ENCODE peak calls at places on chromosome 13, in five cellular contexts. P is left lung; O is SK-N-SH; R is naive thymus-derived CD4-positive, alpha-beta T cell; L is Karpas-422. J is an unnamed sample.

GRCh38 chr13:88979465-88980180 is 1308.5 kb downstream of the SLITRK5 start:
- DNase-seq in O (peak; percentile 6), L (peak; percentile 67), R (no peak), P (no peak), J (no peak)

GRCh38 chr13:99572921-99573320 is 71.6 kb downstream of the TM9SF2 start:
- DNase-seq in R (no peak), O (no peak), P (no peak), L (no peak), J (no peak)

GRCh38 chr13:103694033-103694432 is 627.8 kb upstream of the SLC10A2 start:
- DNase-seq in R (no peak), L (no peak), P (no peak), O (no peak), J (no peak)

GRCh38 chr13:45511310-45512147 is 46.8 kb downstream of the COG3 start:
- DNase-seq in R (no peak), L (peak; percentile 83), P (no peak), O (peak; percentile 60), J (peak; percentile 32)

GRCh38 chr13:84902243-84902642 is 897.0 kb downstream of the SLITRK6 start:
- DNase-seq in L (peak; percentile 67), P (no peak), O (no peak), R (no peak), J (no peak)

GRCh38 chr13:98910501-98910951 is 67.3 kb downstream of the DOCK9 start:
- DNase-seq in O (no peak), R (no peak), L (no peak), P (no peak), J (no peak)

GRCh38 chr13:74730556-74731331 is 596.5 kb upstream of the KLF12 start:
- DNase-seq in P (no peak), R (no peak), O (no peak), L (no peak), J (no peak)

GRCh38 chr13:22176968-22177545 is 506.2 kb downstream of the FGF9 start:
- DNase-seq in P (no peak), R (no peak), L (no peak), O (no peak), J (no peak)

GRCh38 chr13:99979453-99980200 is 2.0 kb upstream of the ZIC2 start:
- DNase-seq in L (no peak), R (no peak), P (no peak), O (peak; percentile 56), J (peak; percentile 74)

GRCh38 chr13:106376411-106377112 is 158.9 kb downstream of the EFNB2 start:
- DNase-seq in P (peak; percentile 40), R (no peak), L (no peak), O (no peak), J (peak; percentile 65)

GRCh38 chr13:106295971-106296370 is 239.5 kb downstream of the EFNB2 start:
- DNase-seq in R (no peak), L (no peak), P (no peak), O (no peak), J (peak; percentile 94)

GRCh38 chr13:22428188-22428828 is 752.5 kb upstream of the SGCG start:
- DNase-seq in R (no peak), O (peak; percentile 15), P (peak; percentile 37), L (peak; percentile 27), J (no peak)

GRCh38 chr13:87671824-87672603 is 843 bp downstream of the SLITRK5 start:
- DNase-seq in P (no peak), O (peak; percentile 59), L (no peak), R (no peak), J (peak; percentile 62)

GRCh38 chr13:85405316-85405897 is 393.8 kb downstream of the SLITRK6 start:
- DNase-seq in P (no peak), L (no peak), O (no peak), R (no peak), J (no peak)

GRCh38 chr13:21898990-21899389 is 228.1 kb downstream of the FGF9 start:
- DNase-seq in P (no peak), R (no peak), O (no peak), L (no peak), J (no peak)

GRCh38 chr13:23969672-23970071 is 72.4 kb upstream of the C1QTNF9B start:
- DNase-seq in L (no peak), R (no peak), O (no peak), P (no peak), J (no peak)

GRCh38 chr13:105196052-105196451 is 1339.4 kb downstream of the EFNB2 start:
- DNase-seq in P (no peak), L (no peak), R (no peak), O (no peak), J (no peak)

GRCh38 chr13:92297971-92298942 is 899.8 kb downstream of the GPC5 start:
- DNase-seq in P (no peak), R (no peak), O (no peak), L (no peak), J (no peak)

DNA sequence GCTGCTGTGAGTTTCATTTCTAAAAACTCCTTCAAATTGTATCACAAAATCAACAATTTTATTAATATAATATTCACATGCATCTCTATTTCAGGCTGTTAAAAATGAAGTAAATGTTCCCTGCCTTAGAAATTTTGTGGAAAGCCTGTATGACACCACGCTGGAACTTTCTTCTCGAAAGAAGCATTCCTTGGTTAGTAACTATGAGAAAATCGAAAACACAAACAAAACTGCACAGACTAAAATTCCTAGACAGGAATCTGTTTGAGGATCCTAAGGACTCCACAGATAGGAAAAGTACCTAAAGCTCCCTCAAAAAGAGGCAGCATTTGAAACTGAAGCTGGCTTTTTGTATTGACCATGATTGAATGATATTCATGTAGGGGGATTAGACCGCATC is 103.4 kb downstream of the FRY start:
- DNase-seq in L (no peak), P (no peak), O (no peak), R (no peak), J (no peak)
- H3K36me3 ChIP-seq in L (no peaks in the 10 kb centered on the region), P (no peaks in the 10 kb centered on the region), O (no peaks in the 10 kb centered on the region), R (no peaks in the 10 kb centered on the region), J (no peaks in the 10 kb centered on the region)

GRCh38 chr13:77717508-77717907 is 20.0 kb downstream of the SLAIN1 start:
- DNase-seq in O (no peak), R (no peak), L (no peak), P (no peak), J (no peak)

GRCh38 chr13:77720988-77721387 is 23.5 kb downstream of the SLAIN1 start:
- DNase-seq in R (no peak), O (no peak), P (no peak), L (no peak), J (peak; percentile 49)

GRCh38 chr13:77714119-77714755 is 16.8 kb downstream of the SLAIN1 start:
- DNase-seq in R (no peak), L (no peak), O (no peak), P (no peak), J (no peak)

GRCh38 chr13:77715233-77715891 is 17.9 kb downstream of the SLAIN1 start:
- DNase-seq in L (no peak), R (no peak), P (no peak), O (no peak), J (no peak)

DNA sequence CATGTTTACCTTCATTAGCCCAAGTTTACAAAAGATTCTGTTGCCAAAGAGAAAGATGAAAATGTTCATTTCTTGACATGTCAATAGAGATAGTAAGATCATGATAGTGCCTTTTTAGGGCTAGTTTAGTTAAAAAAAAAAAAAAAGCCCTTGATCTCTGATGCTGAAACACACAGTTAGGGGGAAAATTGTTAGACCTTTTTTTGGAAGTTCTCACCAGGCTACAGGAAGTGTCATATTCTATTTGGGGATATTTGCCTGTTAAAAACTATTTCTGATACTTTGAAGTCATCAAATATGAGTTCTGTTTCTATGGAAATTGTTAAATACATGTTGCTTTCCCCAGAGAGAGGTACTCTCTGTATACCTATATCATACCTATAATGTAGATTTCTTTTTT is 21.6 kb downstream of the SLAIN1 start:
- DNase-seq in P (no peak), L (no peak), O (no peak), R (no peak), J (no peak)
- H3K36me3 ChIP-seq in P (no peaks in the 10 kb centered on the region), L (no peaks in the 10 kb centered on the region), O (no peaks in the 10 kb centered on the region), R (no peaks in the 10 kb centered on the region), J (peaks cover 25% of the 10 kb centered on the region)

GRCh38 chr13:79160818-79161217 is 245.2 kb downstream of the RBM26 start:
- DNase-seq in P (no peak), L (no peak), R (no peak), O (no peak), J (no peak)

DNA sequence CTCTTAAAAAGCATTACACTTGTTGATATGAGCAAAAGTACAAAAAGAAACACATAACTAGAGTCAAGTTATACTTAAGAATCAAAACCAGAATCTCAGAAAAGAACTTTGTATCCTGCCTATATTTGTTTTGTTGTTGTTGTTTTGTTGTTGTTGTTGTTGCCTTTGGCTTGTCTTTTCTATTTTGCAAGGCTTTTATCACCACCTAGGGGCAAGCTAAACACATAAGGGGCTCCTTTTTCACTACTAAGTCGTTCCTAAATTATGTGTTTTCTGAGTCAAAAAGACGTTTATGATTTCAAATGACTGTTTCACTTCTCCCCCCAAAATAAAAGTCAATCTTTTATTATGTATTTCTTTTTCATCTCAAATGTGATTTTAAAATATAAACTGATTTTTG is 250.2 kb downstream of the RBM26 start:
- DNase-seq in O (no peak), P (no peak), L (no peak), R (no peak), J (no peak)
- H3K36me3 ChIP-seq in O (no peaks in the 10 kb centered on the region), P (no peaks in the 10 kb centered on the region), L (no peaks in the 10 kb centered on the region), R (no peaks in the 10 kb centered on the region), J (no peaks in the 10 kb centered on the region)

DNA sequence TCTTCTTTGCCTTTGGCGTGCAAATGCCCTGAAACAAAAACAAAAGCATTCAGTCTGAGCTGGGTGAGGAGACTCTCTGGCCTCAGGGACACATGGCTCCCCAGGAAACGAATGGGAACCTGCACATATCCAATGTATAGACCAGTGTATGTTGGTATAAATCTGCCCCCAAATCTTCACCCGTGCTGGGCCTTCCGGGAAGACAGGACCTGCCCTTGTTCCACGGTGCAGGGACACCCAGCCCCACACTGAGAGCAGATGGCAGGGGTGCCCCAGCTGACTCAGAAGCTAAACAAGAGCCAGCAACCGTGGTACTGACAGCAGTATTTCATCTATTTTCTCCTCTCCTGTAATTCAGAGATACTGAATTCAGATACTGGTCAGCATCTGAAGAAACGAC is 42.4 kb downstream of the CARS2 start:
- DNase-seq in L (no peak), P (no peak), O (no peak), R (no peak), J (no peak)
- H3K36me3 ChIP-seq in L (peaks cover 72% of the 10 kb centered on the region), P (no peaks in the 10 kb centered on the region), O (peaks cover 72% of the 10 kb centered on the region), R (no peaks in the 10 kb centered on the region), J (peaks cover 94% of the 10 kb centered on the region)

DNA sequence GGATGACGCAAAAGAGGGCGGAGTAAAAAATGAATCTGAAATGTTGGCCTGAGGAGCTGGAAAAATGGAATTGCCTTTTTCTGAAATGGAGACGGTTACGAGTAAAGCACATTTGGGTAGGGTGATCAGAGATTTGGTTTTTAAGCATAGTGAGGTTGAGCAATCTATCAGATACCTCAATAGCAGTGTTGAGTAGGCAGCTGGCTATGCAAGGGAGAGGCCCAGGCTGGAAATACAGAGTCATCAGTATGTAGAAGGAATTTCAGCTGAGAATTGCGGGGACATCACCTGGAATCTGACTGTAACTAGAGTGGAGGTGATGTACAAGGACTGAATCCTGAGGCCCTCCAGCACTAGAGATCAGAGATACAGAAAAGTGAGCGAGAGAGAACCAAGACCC is 224.8 kb downstream of the LMO7 start:
- DNase-seq in R (no peak), P (no peak), O (no peak), L (no peak), J (no peak)
- H3K36me3 ChIP-seq in R (no peaks in the 10 kb centered on the region), P (no peaks in the 10 kb centered on the region), O (peaks cover 35% of the 10 kb centered on the region), L (no peaks in the 10 kb centered on the region), J (no peaks in the 10 kb centered on the region)

J was measured in WERI-Rb-1.